ENCODE peak calls at places on chromosomes 5 and 9, in seven cellular contexts. J, Z, U, E, D, P and B are unnamed samples.

GRCh38 chr5:96023518-96023917 is 61.9 kb upstream of the ELL2 start:
- DNase-seq in J (no peak), Z (peak), U (no peak), E (peak), D (no peak), P (peak), B (peak)

GRCh38 chr5:79418276-79418675 is 95.7 kb downstream of the HOMER1 start:
- DNase-seq in J (no peak), Z (peak), U (no peak), E (peak), D (no peak), P (no peak), B (no peak)

GRCh38 chr5:141608557-141608956 is 10.2 kb downstream of the DIAPH1 start:
- DNase-seq in J (no peak), Z (no peak), U (no peak), E (no peak), D (no peak), P (no peak), B (no peak)

GRCh38 chr5:139131062-139131856 is 66.9 kb downstream of the SIL1 start:
- DNase-seq in J (no peak), Z (peak), U (no peak), E (peak), D (no peak), P (peak), B (peak)

GRCh38 chr5:168822745-168823281 is 243.6 kb upstream of the PANK3 start:
- DNase-seq in J (no peak), Z (peak), U (no peak), E (peak), D (no peak), P (peak), B (peak)

GRCh38 chr9:83327750-83328622 is 210.2 kb downstream of the FRMD3 start:
- DNase-seq in J (no peak), Z (no peak), U (no peak), E (no peak), D (no peak), P (no peak), B (no peak)

GRCh38 chr5:43040287-43041098 is at the start of gene ANXA2R:
- DNase-seq in J (peak), Z (peak), U (peak), E (peak), D (peak), P (peak), B (peak)

GRCh38 chr9:34655394-34655793 is 3.4 kb downstream of the IL11RA start:
- DNase-seq in J (no peak), Z (no peak), U (no peak), E (no peak), D (no peak), P (no peak), B (no peak)

GRCh38 chr5:172870261-172870806 is 36.3 kb downstream of the ERGIC1 start:
- DNase-seq in J (no peak), Z (peak), U (peak), E (peak), D (no peak), P (peak), B (peak)

GRCh38 chr5:56734066-56734766 is 81.1 kb upstream of the MAP3K1 start:
- DNase-seq in J (no peak), Z (no peak), U (no peak), E (peak), D (no peak), P (no peak), B (no peak)

GRCh38 chr5:139177809-139178581 is 20.2 kb downstream of the SIL1 start:
- DNase-seq in J (no peak), Z (no peak), U (no peak), E (no peak), D (no peak), P (no peak), B (peak)

GRCh38 chr9:89664010-89664409 is 59.2 kb downstream of the GADD45G start:
- DNase-seq in J (no peak), Z (no peak), U (no peak), E (no peak), D (no peak), P (no peak), B (no peak)

GRCh38 chr5:1387059-1387755 is 42.3 kb upstream of the CLPTM1L start:
- DNase-seq in J (no peak), Z (no peak), U (no peak), E (no peak), D (no peak), P (no peak), B (no peak)

GRCh38 chr5:172858990-172859811 is 25.1 kb downstream of the ERGIC1 start:
- DNase-seq in J (no peak), Z (peak), U (no peak), E (peak), D (no peak), P (peak), B (peak)

GRCh38 chr5:140806834-140807775 is at the start of gene PCDHA4:
- DNase-seq in J (no peak), Z (no peak), U (no peak), E (peak), D (no peak), P (peak), B (no peak)

GRCh38 chr9:87581513-87581912 is 83.8 kb downstream of the DAPK1 start:
- DNase-seq in J (no peak), Z (peak), U (no peak), E (no peak), D (no peak), P (peak), B (no peak)